ENCODE peak calls at places on chromosomes 2 and 18, in four cellular contexts. V is IMR-90, B is GM12878, L is K562. F is an unnamed sample.

GRCh38 chr2:23199115-23199918 is 185.7 kb upstream of the KLHL29 start:
- DNase-seq in V (peak), B (no peak), L (peak), F (peak)

GRCh38 chr2:111919794-111920608 is 21.6 kb downstream of the MERTK start:
- DNase-seq in V (no peak), B (no peak), L (no peak), F (no peak)

GRCh38 chr2:46655551-46656436 is 176.4 kb downstream of the TMEM247 start:
- DNase-seq in V (peak), B (no peak), L (no peak), F (no peak)

GRCh38 chr2:133157141-133157540 is 411.1 kb downstream of the NCKAP5 start:
- DNase-seq in V (peak), B (no peak), L (no peak), F (no peak)

GRCh38 chr2:92073036-92073814 is 2798.0 kb upstream of the TEKT4 start:
- DNase-seq in V (no peak), B (no peak), L (no peak), F (no peak)

GRCh38 chr18:53991805-53992204 is 232.7 kb downstream of the MBD2 start:
- DNase-seq in V (no peak), B (no peak), L (no peak), F (no peak)

GRCh38 chr2:231614559-231615057 is 21.9 kb downstream of the TEX44 start:
- DNase-seq in V (no peak), B (no peak), L (no peak), F (no peak)

GRCh38 chr18:34709104-34709503 is 994 bp upstream of the DTNA start:
- DNase-seq in V (peak), B (no peak), L (no peak), F (no peak)

GRCh38 chr2:64404002-64404731 is 49.8 kb upstream of the LGALSL start:
- DNase-seq in V (peak), B (no peak), L (no peak), F (no peak)

GRCh38 chr2:232696609-232697058 is 497 bp upstream of the GIGYF2 start:
- DNase-seq in V (no peak), B (no peak), L (no peak), F (no peak)

GRCh38 chr2:227464356-227464755 is 7.6 kb upstream of the AGFG1 start:
- DNase-seq in V (no peak), B (no peak), L (no peak), F (no peak)

GRCh38 chr2:219446101-219446504 is 11.5 kb downstream of the SPEG start:
- DNase-seq in V (peak), B (no peak), L (no peak), F (peak)

GRCh38 chr2:12487253-12488004 is 229.3 kb upstream of the TRIB2 start:
- DNase-seq in V (no peak), B (no peak), L (no peak), F (no peak)

GRCh38 chr2:221532641-221533040 is 39.5 kb downstream of the EPHA4 start:
- DNase-seq in V (no peak), B (no peak), L (no peak), F (no peak)

GRCh38 chr2:227406177-227407031 is 18.7 kb upstream of the SCYGR1 start:
- DNase-seq in V (peak), B (no peak), L (peak), F (peak)

GRCh38 chr18:8525692-8526091 is 83.5 kb upstream of the RAB12 start:
- DNase-seq in V (no peak), B (no peak), L (no peak), F (no peak)

GRCh38 chr2:194883711-194884110 is 773.3 kb upstream of the SLC39A10 start:
- DNase-seq in V (no peak), B (no peak), L (no peak), F (no peak)

GRCh38 chr2:218218409-218219185 is 1.6 kb downstream of the ARPC2 start:
- DNase-seq in V (no peak), B (peak), L (no peak), F (no peak)

GRCh38 chr2:226674123-226674522 is 125.5 kb downstream of the IRS1 start:
- DNase-seq in V (no peak), B (no peak), L (no peak), F (no peak)

GRCh38 chr2:213416832-213417231 is 132.6 kb downstream of the SPAG16 start:
- DNase-seq in V (no peak), B (no peak), L (no peak), F (no peak)

GRCh38 chr18:7885763-7886295 is 318.7 kb downstream of the PTPRM start:
- DNase-seq in V (no peak), B (no peak), L (no peak), F (no peak)

GRCh38 chr18:58756148-58756547 is 84.9 kb downstream of the MALT1 start:
- DNase-seq in V (no peak), B (no peak), L (no peak), F (no peak)

GRCh38 chr18:49613741-49614151 is 51.9 kb downstream of the LIPG start:
- DNase-seq in V (no peak), B (no peak), L (no peak), F (no peak)

GRCh38 chr2:85698184-85698879 is 4.2 kb downstream of the GNLY start:
- DNase-seq in V (no peak), B (no peak), L (no peak), F (no peak)

GRCh38 chr18:79275992-79276391 is 119.7 kb upstream of the NFATC1 start:
- DNase-seq in V (no peak), B (peak), L (no peak), F (no peak)

GRCh38 chr2:44348385-44348784 is 12.9 kb downstream of the PREPL start:
- DNase-seq in V (peak), B (no peak), L (no peak), F (no peak)

GRCh38 chr2:8692783-8693768 is 11.2 kb downstream of the ID2 start:
- DNase-seq in V (no peak), B (no peak), L (peak), F (peak)

GRCh38 chr18:23259701-23260661 is 124.7 kb downstream of the CABLES1 start:
- DNase-seq in V (peak), B (no peak), L (peak), F (no peak)

GRCh38 chr18:56028514-56028913 is 440.5 kb upstream of the TCF4 start:
- DNase-seq in V (peak), B (no peak), L (no peak), F (peak)

GRCh38 chr18:2914185-2914584 is 67.4 kb downstream of the EMILIN2 start:
- DNase-seq in V (no peak), B (no peak), L (no peak), F (no peak)

GRCh38 chr18:2917255-2918047 is 70.6 kb downstream of the EMILIN2 start:
- DNase-seq in V (no peak), B (no peak), L (no peak), F (no peak)

GRCh38 chr18:2913398-2914005 is 66.7 kb downstream of the EMILIN2 start:
- DNase-seq in V (no peak), B (no peak), L (no peak), F (no peak)

GRCh38 chr18:2914844-2915243 is 68.0 kb downstream of the EMILIN2 start:
- DNase-seq in V (peak), B (no peak), L (no peak), F (no peak)

GRCh38 chr18:2916184-2916583 is 69.4 kb downstream of the EMILIN2 start:
- DNase-seq in V (no peak), B (no peak), L (no peak), F (no peak)
- TF ChIP-seq ELK1 in V (no peak), B (no peak), L (no peak), F (no peak)

GRCh38 chr2:202203348-202203747 is 35.0 kb downstream of the SUMO1 start:
- DNase-seq in V (no peak), B (no peak), L (no peak), F (no peak)

GRCh38 chr2:202196727-202197126 is 41.7 kb downstream of the SUMO1 start:
- DNase-seq in V (no peak), B (no peak), L (no peak), F (no peak)

DNA sequence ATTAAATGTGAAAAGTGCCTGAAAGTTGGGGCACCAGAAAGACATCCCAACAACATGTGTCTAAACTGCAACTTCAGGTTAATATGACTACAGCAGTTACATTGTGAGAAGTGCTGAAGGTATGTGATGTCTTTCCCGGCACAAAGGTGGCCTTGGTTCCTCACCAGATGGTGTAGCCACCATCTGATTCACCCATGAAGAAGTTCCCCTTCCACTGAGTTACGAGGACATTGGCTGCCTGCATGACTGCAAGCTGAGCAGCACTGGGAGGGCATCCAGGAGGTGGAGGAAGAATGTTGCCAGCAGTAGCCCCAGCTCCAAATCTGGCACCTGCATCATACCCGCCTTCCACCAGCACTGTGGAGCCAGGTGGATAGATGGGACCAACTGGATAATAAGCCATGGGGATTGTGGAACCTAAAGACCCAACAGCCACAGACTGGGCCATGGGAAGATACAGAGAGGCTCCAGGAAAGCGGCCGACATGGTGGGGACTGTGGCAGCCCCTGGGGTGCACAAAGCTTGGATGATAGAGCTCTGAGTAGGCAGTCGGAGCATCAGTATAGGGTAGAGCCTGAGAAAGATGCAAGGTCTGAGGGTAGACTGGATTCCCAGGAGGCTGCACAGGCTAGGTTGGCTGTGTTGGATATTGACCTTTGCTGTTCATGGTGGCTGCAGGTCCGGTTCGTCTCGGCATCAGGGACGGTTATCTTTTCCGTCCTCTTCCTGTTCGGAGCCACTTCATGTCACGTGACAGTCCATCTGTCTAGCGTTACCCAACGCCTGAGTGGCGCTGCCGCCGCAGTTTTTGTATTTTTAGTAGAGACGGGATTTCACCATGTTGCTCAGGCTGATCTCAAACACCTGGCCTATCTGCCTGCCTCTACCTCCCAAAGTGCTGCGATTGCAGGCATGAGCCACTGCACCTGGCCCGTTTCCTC is 36.9 kb downstream of the SUMO1 start:
- DNase-seq in V (no peak), B (no peak), L (no peak), F (no peak)
- TF ChIP-seq ELK1 in V (no peak), B (no peak), L (no peak), F (no peak)

GRCh38 chr2:142684667-142685066 is 192.8 kb upstream of the KYNU start:
- DNase-seq in V (no peak), B (no peak), L (no peak), F (no peak)

GRCh38 chr2:142681952-142682351 is 195.5 kb upstream of the KYNU start:
- DNase-seq in V (no peak), B (no peak), L (no peak), F (no peak)

GRCh38 chr2:142678164-142678563 is 199.3 kb upstream of the KYNU start:
- DNase-seq in V (no peak), B (no peak), L (no peak), F (no peak)

GRCh38 chr2:142687075-142687474 is 190.4 kb upstream of the KYNU start:
- DNase-seq in V (no peak), B (no peak), L (no peak), F (no peak)

GRCh38 chr2:142682528-142682927 is 194.9 kb upstream of the KYNU start:
- DNase-seq in V (peak), B (no peak), L (no peak), F (peak)
- TF ChIP-seq ELK1 in V (no peak), B (no peak), L (no peak), F (no peak)

GRCh38 chr2:174490032-174490431 is 3.2 kb upstream of the GPR155 start:
- DNase-seq in V (no peak), B (no peak), L (no peak), F (no peak)

GRCh38 chr2:174491947-174492346 is 5.1 kb upstream of the GPR155 start:
- DNase-seq in V (no peak), B (no peak), L (no peak), F (no peak)

GRCh38 chr2:174493549-174494331 is 6.9 kb upstream of the GPR155 start:
- DNase-seq in V (no peak), B (no peak), L (no peak), F (no peak)

GRCh38 chr2:174495365-174496012 is 8.7 kb upstream of the GPR155 start:
- DNase-seq in V (peak), B (no peak), L (no peak), F (no peak)

DNA sequence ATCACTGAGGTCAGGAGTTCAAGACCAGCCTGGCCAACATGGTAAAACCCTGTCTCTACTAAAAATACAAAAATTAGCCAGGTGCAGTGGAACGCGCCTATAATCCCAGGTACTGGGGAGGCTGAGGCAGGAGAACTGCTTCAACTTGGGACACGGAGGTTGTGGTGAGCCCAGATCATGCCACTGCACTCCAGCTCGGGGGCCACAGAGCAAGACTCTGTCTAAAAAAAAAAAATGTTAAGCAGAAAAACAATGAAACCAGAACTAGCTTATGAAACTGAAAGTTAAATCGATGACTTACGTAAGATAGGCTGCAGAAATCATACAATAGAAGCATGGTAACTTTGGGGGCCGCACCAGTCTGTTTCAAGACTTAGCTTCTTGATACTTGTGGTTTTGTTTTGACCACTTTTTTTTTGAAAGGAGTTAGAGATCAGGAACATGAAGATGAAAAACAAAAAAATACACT is 6.2 kb upstream of the GPR155 start:
- DNase-seq in V (no peak), B (peak), L (no peak), F (no peak)
- TF ChIP-seq ELK1 in V (no peak), B (no peak), L (no peak), F (no peak)

F was measured in A549.